ENCODE peak calls at places on chromosomes 2 and 18, in five cellular contexts. C is neural progenitor cell, A is HCT116, Q is hepatocyte, E is GM23338. H is an unnamed sample.

GRCh38 chr2:57549642-57550102 is 496.9 kb upstream of the VRK2 start:
- DNase-seq in C (peak), A (peak), Q (peak), E (peak), H (peak)

GRCh38 chr2:37026050-37026449 is 58.1 kb downstream of the HEATR5B start:
- DNase-seq in C (peak), A (peak), Q (peak), E (peak), H (peak)

GRCh38 chr2:226915846-226916360 is 80.0 kb downstream of the RHBDD1 start:
- DNase-seq in C (no peak), A (no peak), Q (no peak), E (no peak), H (peak)

GRCh38 chr18:63161728-63162195 is 157.8 kb downstream of the BCL2 start:
- DNase-seq in C (no peak), A (no peak), Q (peak), E (no peak), H (peak)

GRCh38 chr18:54717673-54718435 is 110.4 kb upstream of the RAB27B start:
- DNase-seq in C (peak), A (no peak), Q (no peak), E (peak), H (no peak)

GRCh38 chr2:205695460-205695979 is 13.2 kb downstream of the NRP2 start:
- DNase-seq in C (no peak), A (no peak), Q (no peak), E (no peak), H (peak)

GRCh38 chr18:58098706-58099105 is 54.7 kb downstream of the NEDD4L start:
- DNase-seq in C (no peak), A (no peak), Q (no peak), E (no peak), H (no peak)

GRCh38 chr2:10873171-10873570 is 38.6 kb upstream of the KCNF1 start:
- DNase-seq in C (no peak), A (no peak), Q (no peak), E (no peak), H (no peak)

GRCh38 chr2:168346725-168347477 is 99.5 kb upstream of the STK39 start:
- DNase-seq in C (peak), A (peak), Q (peak), E (peak), H (peak)

GRCh38 chr2:128486640-128487375 is 168.1 kb upstream of the HS6ST1 start:
- DNase-seq in C (no peak), A (no peak), Q (no peak), E (no peak), H (no peak)

GRCh38 chr18:25399554-25399953 is 47.6 kb upstream of the ZNF521 start:
- DNase-seq in C (no peak), A (no peak), Q (peak), E (no peak), H (peak)

GRCh38 chr2:94759211-94759610 is 112.0 kb upstream of the TEKT4 start:
- DNase-seq in C (no peak), A (peak), Q (no peak), E (peak), H (peak)

GRCh38 chr18:44198296-44199284 is 482.1 kb upstream of the SETBP1 start:
- DNase-seq in C (no peak), A (no peak), Q (peak), E (no peak), H (peak)

GRCh38 chr2:134110532-134110931 is 143.3 kb upstream of the MGAT5 start:
- DNase-seq in C (no peak), A (no peak), Q (no peak), E (no peak), H (no peak)

GRCh38 chr2:1818404-1818803 is 74.1 kb upstream of the PXDN start:
- DNase-seq in C (no peak), A (no peak), Q (peak), E (no peak), H (peak)

GRCh38 chr2:10328667-10329583 is 26.2 kb downstream of the HPCAL1 start:
- DNase-seq in C (no peak), A (no peak), Q (no peak), E (no peak), H (no peak)

GRCh38 chr2:196743165-196743564 is 56.3 kb downstream of the GTF3C3 start:
- DNase-seq in C (no peak), A (no peak), Q (no peak), E (peak), H (no peak)

GRCh38 chr18:12282436-12283039 is 25.5 kb upstream of the TUBB6 start:
- DNase-seq in C (no peak), A (no peak), Q (no peak), E (no peak), H (peak)

GRCh38 chr2:196823750-196824149 is 14.6 kb upstream of the C2orf66 start:
- DNase-seq in C (no peak), A (no peak), Q (peak), E (no peak), H (peak)

GRCh38 chr18:26540041-26540628 is 8.2 kb downstream of the KCTD1 start:
- DNase-seq in C (no peak), A (no peak), Q (no peak), E (peak), H (peak)

DNA sequence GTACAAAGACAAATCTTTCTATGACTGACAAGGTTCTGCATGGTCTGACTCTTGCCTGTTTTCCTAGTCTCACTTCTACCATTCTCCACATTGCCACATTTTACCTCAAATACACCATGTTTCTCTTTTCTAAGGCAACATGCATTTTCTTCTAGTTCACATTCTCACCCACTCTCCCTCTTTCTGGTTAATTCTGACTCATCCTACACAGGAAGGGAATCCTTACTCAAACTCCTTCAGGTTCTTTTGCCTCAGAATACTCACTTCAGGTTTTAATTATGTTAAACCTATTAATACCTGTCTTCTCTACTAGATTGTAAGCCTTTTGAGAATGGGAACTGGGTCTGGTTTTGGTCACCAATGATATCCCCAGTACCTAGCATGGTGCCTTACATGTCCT is 47.2 kb downstream of the MAP2 start:
- DNase-seq in C (no peak), A (no peak), Q (no peak), E (no peak), H (peak)
- TF ChIP-seq EZH2phosphoT487 in C (no peak), A (no peak), Q (no peak), E (no peak), H (no peak)

DNA sequence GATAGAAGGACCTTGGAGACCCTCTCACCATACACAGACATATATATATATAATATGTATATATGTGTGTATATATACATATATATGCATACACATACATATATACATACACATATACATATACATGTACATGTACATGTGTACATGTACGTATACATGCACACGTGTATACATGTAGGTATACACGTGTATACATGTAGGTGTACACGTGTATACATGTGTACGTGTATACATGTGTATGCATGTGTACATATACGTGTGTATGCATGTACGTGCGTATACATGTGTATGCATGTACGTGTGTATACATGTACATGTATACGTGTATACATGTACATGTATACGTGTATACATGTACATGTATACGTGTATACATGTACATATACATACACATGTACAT is 54.5 kb downstream of the DPP10 start:
- DNase-seq in C (no peak), A (no peak), Q (no peak), E (no peak), H (no peak)
- TF ChIP-seq EZH2phosphoT487 in C (no peak), A (no peak), Q (no peak), E (no peak), H (no peak)

GRCh38 chr2:18083806-18084205 is 205.3 kb downstream of the KCNS3 start:
- DNase-seq in C (no peak), A (no peak), Q (no peak), E (no peak), H (no peak)

GRCh38 chr2:18085593-18085992 is 207.1 kb downstream of the KCNS3 start:
- DNase-seq in C (no peak), A (no peak), Q (no peak), E (no peak), H (no peak)

DNA sequence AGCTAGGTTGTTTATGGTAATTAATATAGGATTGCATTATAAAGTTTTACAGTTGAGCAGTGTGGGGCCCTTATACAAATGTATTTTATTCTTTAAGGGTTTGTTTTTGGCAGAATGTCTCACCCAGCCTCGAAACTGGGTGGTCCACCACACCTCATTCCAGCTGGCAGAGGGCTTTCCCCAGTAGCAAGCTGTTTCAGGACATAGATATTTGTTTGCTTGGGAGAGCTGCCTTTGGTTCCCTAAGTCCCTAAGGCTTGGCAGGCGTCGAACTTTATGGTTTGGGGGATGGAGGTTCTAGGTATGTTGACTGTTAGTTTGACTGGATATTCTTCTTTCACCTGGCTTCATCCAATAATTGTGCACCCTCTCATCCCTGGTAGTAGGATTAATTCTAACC is 205.9 kb downstream of the KCNS3 start:
- DNase-seq in C (no peak), A (no peak), Q (no peak), E (no peak), H (no peak)
- TF ChIP-seq EZH2phosphoT487 in C (no peak), A (no peak), Q (no peak), E (no peak), H (no peak)

GRCh38 chr2:218887079-218887478 is 6.4 kb downstream of the WNT10A start:
- DNase-seq in C (no peak), A (no peak), Q (no peak), E (no peak), H (no peak)
- TF ChIP-seq EZH2phosphoT487 in C (no peak), A (no peak), Q (no peak), E (no peak), H (no peak)

GRCh38 chr2:21317131-21317530 is 193.4 kb downstream of the TDRD15 start:
- DNase-seq in C (peak), A (peak), Q (peak), E (peak), H (peak)
- TF ChIP-seq EZH2phosphoT487 in C (no peak), A (no peak), Q (no peak), E (no peak), H (no peak)

GRCh38 chr2:71790261-71791038 is 337.1 kb downstream of the DYSF start:
- DNase-seq in C (no peak), A (no peak), Q (no peak), E (no peak), H (no peak)
- TF ChIP-seq EZH2phosphoT487 in C (no peak), A (no peak), Q (no peak), E (no peak), H (no peak)

GRCh38 chr2:171923206-171923605 is 945 bp downstream of the HAT1 start:
- DNase-seq in C (no peak), A (peak), Q (peak), E (peak), H (peak)
- TF ChIP-seq EZH2phosphoT487 in C (no peak), A (no peak), Q (no peak), E (no peak), H (no peak)

GRCh38 chr2:218853766-218854165 is 5.8 kb upstream of the WNT6 start:
- DNase-seq in C (no peak), A (no peak), Q (peak), E (no peak), H (peak)
- TF ChIP-seq EZH2phosphoT487 in C (no peak), A (no peak), Q (no peak), E (no peak), H (no peak)

GRCh38 chr2:192159764-192160163 is 35.0 kb downstream of the TMEFF2 start:
- DNase-seq in C (no peak), A (no peak), Q (no peak), E (no peak), H (no peak)
- TF ChIP-seq EZH2phosphoT487 in C (no peak), A (no peak), Q (no peak), E (no peak), H (no peak)